ENCODE peak calls at places on chromosomes 16 and 17, in nine cellular contexts. One of them, this sample, is unnamed.

GRCh38 chr17:34584805-34585416 is 5.5 kb downstream of the TMEM132E start:
- DNase-seq in SK-N-SH: peak; percentile 75
- DNase-seq in mammary epithelial cell: peak; percentile 15
- DNase-seq in PC-3: peak; percentile 7
- DNase-seq in DND-41: no peak
- DNase-seq in HCT116: no peak
- DNase-seq in fibroblast of lung: peak; percentile 14
- DNase-seq in neural progenitor cell: peak; percentile 29
- DNase-seq in endodermal cell: no peak
- DNase-seq in this sample: no peak

GRCh38 chr17:78240839-78241238 is 9.4 kb downstream of the TMEM235 start:
- DNase-seq in DND-41: no peak
- DNase-seq in fibroblast of lung: no peak
- DNase-seq in neural progenitor cell: no peak
- DNase-seq in endodermal cell: no peak
- DNase-seq in mammary epithelial cell: no peak
- DNase-seq in HCT116: no peak
- DNase-seq in SK-N-SH: no peak
- DNase-seq in PC-3: no peak
- DNase-seq in this sample: no peak

GRCh38 chr16:66911112-66911511 is 7.6 kb downstream of the CDH16 start:
- DNase-seq in HCT116: no peak
- DNase-seq in SK-N-SH: no peak
- DNase-seq in DND-41: no peak
- DNase-seq in fibroblast of lung: no peak
- DNase-seq in neural progenitor cell: no peak
- DNase-seq in PC-3: peak; percentile 37
- DNase-seq in mammary epithelial cell: peak; percentile 75
- DNase-seq in endodermal cell: no peak
- DNase-seq in this sample: no peak

GRCh38 chr16:53309457-53309856 is 124.8 kb upstream of the RBL2 start:
- DNase-seq in endodermal cell: no peak
- DNase-seq in DND-41: no peak
- DNase-seq in SK-N-SH: no peak
- DNase-seq in mammary epithelial cell: no peak
- DNase-seq in neural progenitor cell: no peak
- DNase-seq in HCT116: no peak
- DNase-seq in PC-3: no peak
- DNase-seq in fibroblast of lung: no peak
- DNase-seq in this sample: no peak

GRCh38 chr17:1577186-1577585 is 14.6 kb upstream of the PITPNA start:
- DNase-seq in PC-3: peak; percentile 77
- DNase-seq in neural progenitor cell: no peak
- DNase-seq in DND-41: no peak
- DNase-seq in SK-N-SH: no peak
- DNase-seq in HCT116: no peak
- DNase-seq in endodermal cell: peak; percentile 84
- DNase-seq in fibroblast of lung: peak; percentile 92
- DNase-seq in mammary epithelial cell: peak; percentile 92
- DNase-seq in this sample: peak; percentile 70

GRCh38 chr17:76444518-76445311 is 8.2 kb downstream of the UBE2O start:
- DNase-seq in mammary epithelial cell: peak; percentile 27
- DNase-seq in HCT116: no peak
- DNase-seq in SK-N-SH: no peak
- DNase-seq in neural progenitor cell: no peak
- DNase-seq in DND-41: no peak
- DNase-seq in fibroblast of lung: peak; percentile 50
- DNase-seq in endodermal cell: peak; percentile 75
- DNase-seq in PC-3: peak; percentile 27
- DNase-seq in this sample: no peak

GRCh38 chr16:75764154-75764768 is 38.0 kb upstream of the CPHXL start:
- DNase-seq in HCT116: peak; percentile 60
- DNase-seq in DND-41: peak; percentile 64
- DNase-seq in endodermal cell: peak; percentile 78
- DNase-seq in fibroblast of lung: peak; percentile 60
- DNase-seq in SK-N-SH: peak; percentile 74
- DNase-seq in neural progenitor cell: peak; percentile 79
- DNase-seq in PC-3: peak; percentile 64
- DNase-seq in mammary epithelial cell: peak; percentile 53
- DNase-seq in this sample: peak; percentile 60

GRCh38 chr16:2489581-2489980 is 14.7 kb downstream of the TBC1D24 start:
- DNase-seq in endodermal cell: no peak
- DNase-seq in fibroblast of lung: no peak
- DNase-seq in PC-3: no peak
- DNase-seq in HCT116: no peak
- DNase-seq in mammary epithelial cell: no peak
- DNase-seq in SK-N-SH: no peak
- DNase-seq in neural progenitor cell: no peak
- DNase-seq in DND-41: no peak
- DNase-seq in this sample: no peak

GRCh38 chr17:21288581-21289017 is 4.1 kb downstream of the MAP2K3 start:
- DNase-seq in fibroblast of lung: no peak
- DNase-seq in DND-41: peak; percentile 34
- DNase-seq in neural progenitor cell: no peak
- DNase-seq in mammary epithelial cell: no peak
- DNase-seq in SK-N-SH: no peak
- DNase-seq in HCT116: no peak
- DNase-seq in endodermal cell: no peak
- DNase-seq in PC-3: peak; percentile 31
- DNase-seq in this sample: no peak

GRCh38 chr16:19751478-19751877 is 33.4 kb downstream of the IQCK start:
- DNase-seq in HCT116: no peak
- DNase-seq in endodermal cell: no peak
- DNase-seq in DND-41: no peak
- DNase-seq in mammary epithelial cell: no peak
- DNase-seq in PC-3: no peak
- DNase-seq in SK-N-SH: no peak
- DNase-seq in fibroblast of lung: no peak
- DNase-seq in neural progenitor cell: no peak
- DNase-seq in this sample: no peak

GRCh38 chr17:41060052-41060604 is at the start of gene KRTAP2-3:
- DNase-seq in mammary epithelial cell: peak; percentile 97
- DNase-seq in neural progenitor cell: no peak
- DNase-seq in endodermal cell: no peak
- DNase-seq in SK-N-SH: no peak
- DNase-seq in HCT116: peak; percentile 86
- DNase-seq in PC-3: peak; percentile 86
- DNase-seq in DND-41: no peak
- DNase-seq in fibroblast of lung: peak; percentile 99
- DNase-seq in this sample: no peak

GRCh38 chr17:47698749-47699535 is 5.0 kb downstream of the TBKBP1 start:
- DNase-seq in fibroblast of lung: no peak
- DNase-seq in HCT116: no peak
- DNase-seq in mammary epithelial cell: peak; percentile 33
- DNase-seq in endodermal cell: peak; percentile 97
- DNase-seq in PC-3: peak; percentile 75
- DNase-seq in SK-N-SH: peak; percentile 98
- DNase-seq in neural progenitor cell: peak; percentile 75
- DNase-seq in DND-41: peak; percentile 75
- DNase-seq in this sample: peak; percentile 69

GRCh38 chr17:66326476-66327047 is 24.1 kb downstream of the PRKCA start:
- DNase-seq in fibroblast of lung: no peak
- DNase-seq in endodermal cell: no peak
- DNase-seq in neural progenitor cell: no peak
- DNase-seq in DND-41: no peak
- DNase-seq in PC-3: no peak
- DNase-seq in HCT116: no peak
- DNase-seq in mammary epithelial cell: no peak
- DNase-seq in SK-N-SH: peak; percentile 87
- DNase-seq in this sample: no peak

GRCh38 chr17:83032781-83033180 is 46.6 kb upstream of the METRNL start:
- DNase-seq in SK-N-SH: peak; percentile 27
- DNase-seq in endodermal cell: peak; percentile 25
- DNase-seq in mammary epithelial cell: no peak
- DNase-seq in DND-41: no peak
- DNase-seq in neural progenitor cell: no peak
- DNase-seq in HCT116: no peak
- DNase-seq in fibroblast of lung: no peak
- DNase-seq in PC-3: no peak
- DNase-seq in this sample: no peak

DNA sequence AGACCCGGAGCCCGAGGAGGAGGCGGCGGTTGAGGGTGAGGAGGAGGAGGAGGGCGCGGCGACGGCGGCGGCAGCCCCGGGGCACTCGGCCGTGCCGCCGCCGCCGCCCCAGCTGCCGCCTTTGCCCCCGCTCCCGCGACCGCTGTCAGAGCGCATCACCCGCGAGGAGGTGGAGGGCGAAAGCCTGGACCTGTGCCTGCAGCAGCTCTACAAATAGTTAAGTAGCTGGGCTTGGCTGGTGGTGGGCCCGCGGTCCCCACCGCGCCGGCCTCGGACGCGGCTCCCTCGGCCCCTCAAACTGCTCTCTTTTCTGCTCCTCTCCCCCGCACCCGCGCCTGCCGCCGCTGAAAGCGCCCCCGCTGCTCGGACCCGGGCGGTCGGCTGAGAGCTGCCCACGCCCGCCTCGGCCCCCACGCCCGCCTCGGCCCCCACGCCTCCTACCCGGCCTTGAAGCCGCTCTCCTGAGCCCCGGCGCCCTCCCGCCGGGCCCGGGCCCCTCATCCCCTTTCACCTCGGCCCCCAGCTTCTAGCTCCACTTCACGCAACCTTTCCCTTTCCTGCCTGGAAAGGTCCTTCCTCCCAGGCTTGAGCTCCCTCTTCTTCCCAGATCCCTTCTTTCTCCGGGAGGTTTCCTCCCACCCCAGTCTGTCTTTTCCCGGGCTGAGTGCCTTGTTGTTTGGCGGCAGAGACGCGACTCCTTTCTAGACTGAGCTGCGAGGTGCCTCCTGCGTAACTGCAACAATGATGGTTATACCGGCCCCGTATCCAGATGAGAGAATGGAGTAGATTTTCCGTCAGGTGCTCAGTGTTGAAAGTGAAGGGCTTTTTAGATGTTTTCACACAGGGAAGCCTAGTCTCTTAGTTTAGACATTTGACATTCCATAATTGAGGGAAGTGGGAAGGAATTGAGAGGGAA is 850 bp downstream of the PPM1E start:
- DNase-seq in neural progenitor cell: peak; percentile 61
- DNase-seq in DND-41: no peak
- DNase-seq in SK-N-SH: peak; percentile 83
- DNase-seq in endodermal cell: peak; percentile 76
- DNase-seq in mammary epithelial cell: no peak
- DNase-seq in HCT116: no peak
- DNase-seq in PC-3: no peak
- DNase-seq in fibroblast of lung: peak; percentile 8
- DNase-seq in this sample: no peak
- H3K9ac ChIP-seq in neural progenitor cell: peak overlapping the region; percentile 43
- H3K9ac ChIP-seq in DND-41: no peak overlapping the region
- H3K9ac ChIP-seq in SK-N-SH: no peak overlapping the region
- H3K9ac ChIP-seq in endodermal cell: no peak overlapping the region
- H3K9ac ChIP-seq in mammary epithelial cell: no peak overlapping the region
- H3K9ac ChIP-seq in HCT116: no peak overlapping the region
- H3K9ac ChIP-seq in PC-3: no peak overlapping the region
- H3K9ac ChIP-seq in fibroblast of lung: peak overlapping the region; percentile 7
- H3K9ac ChIP-seq in this sample: peak overlapping the region; percentile 41

DNA sequence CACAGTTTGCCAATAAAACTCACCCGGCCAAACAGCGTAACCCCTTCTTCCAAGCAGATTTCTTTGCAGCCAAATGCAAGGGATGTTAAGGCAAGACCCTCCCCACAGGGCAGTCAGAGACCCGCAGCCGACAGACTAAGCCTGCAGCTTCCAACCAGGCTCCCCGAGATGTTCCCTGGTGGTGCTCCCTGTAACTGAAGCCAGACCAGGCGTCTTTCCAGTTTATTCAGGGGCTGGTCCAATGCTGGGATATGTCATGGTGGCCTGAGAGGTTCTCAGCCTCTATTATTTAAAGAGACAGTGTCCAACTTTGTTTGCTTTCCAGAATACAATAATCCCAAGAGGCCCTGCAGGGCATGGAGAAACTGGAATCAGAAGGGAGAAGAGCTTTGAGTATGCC is at the start of gene PMP22:
- DNase-seq in DND-41: no peak
- DNase-seq in SK-N-SH: no peak
- DNase-seq in endodermal cell: peak; percentile 58
- DNase-seq in fibroblast of lung: no peak
- DNase-seq in PC-3: peak; percentile 14
- DNase-seq in HCT116: no peak
- DNase-seq in mammary epithelial cell: no peak
- DNase-seq in neural progenitor cell: no peak
- DNase-seq in this sample: peak; percentile 50
- H3K4me3 ChIP-seq in DND-41: no peak within 1 kb of the TSS
- H3K4me3 ChIP-seq in SK-N-SH: no peak within 1 kb of the TSS
- H3K4me3 ChIP-seq in endodermal cell: no peak within 1 kb of the TSS
- H3K4me3 ChIP-seq in fibroblast of lung: peak within 1 kb of the TSS; percentile 51
- H3K4me3 ChIP-seq in PC-3: peak within 1 kb of the TSS; percentile 90
- H3K4me3 ChIP-seq in HCT116: no peak within 1 kb of the TSS
- H3K4me3 ChIP-seq in mammary epithelial cell: no peak within 1 kb of the TSS
- H3K4me3 ChIP-seq in neural progenitor cell: no peak within 1 kb of the TSS
- H3K4me3 ChIP-seq in this sample: peak within 1 kb of the TSS; percentile 12

GRCh38 chr16:71448274-71448866 is 6.5 kb upstream of the TLE7 start:
- DNase-seq in HCT116: no peak
- DNase-seq in DND-41: no peak
- DNase-seq in mammary epithelial cell: no peak
- DNase-seq in endodermal cell: no peak
- DNase-seq in PC-3: no peak
- DNase-seq in SK-N-SH: no peak
- DNase-seq in neural progenitor cell: no peak
- DNase-seq in fibroblast of lung: no peak
- DNase-seq in this sample: no peak
- H3K9me3 ChIP-seq in HCT116: peaks cover 22% of the 10 kb centered on the region
- H3K9me3 ChIP-seq in DND-41: peaks cover 31% of the 10 kb centered on the region
- H3K9me3 ChIP-seq in mammary epithelial cell: peaks cover 49% of the 10 kb centered on the region
- H3K9me3 ChIP-seq in endodermal cell: peaks cover 74% of the 10 kb centered on the region
- H3K9me3 ChIP-seq in PC-3: peaks cover 34% of the 10 kb centered on the region
- H3K9me3 ChIP-seq in SK-N-SH: peaks cover 42% of the 10 kb centered on the region
- H3K9me3 ChIP-seq in neural progenitor cell: peaks cover 37% of the 10 kb centered on the region
- H3K9me3 ChIP-seq in fibroblast of lung: peaks cover 14% of the 10 kb centered on the region
- H3K9me3 ChIP-seq in this sample: peaks cover 22% of the 10 kb centered on the region

GRCh38 chr16:1152651-1153259 is at the start of gene CACNA1H:
- DNase-seq in HCT116: no peak
- DNase-seq in endodermal cell: peak; percentile 82
- DNase-seq in PC-3: no peak
- DNase-seq in mammary epithelial cell: no peak
- DNase-seq in SK-N-SH: peak; percentile 86
- DNase-seq in neural progenitor cell: peak; percentile 86
- DNase-seq in DND-41: no peak
- DNase-seq in fibroblast of lung: peak; percentile 11
- DNase-seq in this sample: no peak

GRCh38 chr16:1152123-1152638 is 725 bp upstream of the CACNA1H start:
- DNase-seq in DND-41: no peak
- DNase-seq in PC-3: no peak
- DNase-seq in mammary epithelial cell: no peak
- DNase-seq in SK-N-SH: no peak
- DNase-seq in neural progenitor cell: peak; percentile 78
- DNase-seq in endodermal cell: peak; percentile 80
- DNase-seq in HCT116: no peak
- DNase-seq in fibroblast of lung: no peak
- DNase-seq in this sample: no peak

GRCh38 chr16:1154887-1155331 is 2.0 kb downstream of the CACNA1H start:
- DNase-seq in neural progenitor cell: no peak
- DNase-seq in mammary epithelial cell: no peak
- DNase-seq in PC-3: peak; percentile 55
- DNase-seq in fibroblast of lung: peak; percentile 32
- DNase-seq in SK-N-SH: no peak
- DNase-seq in HCT116: no peak
- DNase-seq in DND-41: no peak
- DNase-seq in endodermal cell: no peak
- DNase-seq in this sample: no peak

GRCh38 chr16:1154291-1154886 is 1.5 kb downstream of the CACNA1H start:
- DNase-seq in neural progenitor cell: peak; percentile 56
- DNase-seq in SK-N-SH: no peak
- DNase-seq in DND-41: no peak
- DNase-seq in PC-3: no peak
- DNase-seq in endodermal cell: no peak
- DNase-seq in mammary epithelial cell: no peak
- DNase-seq in fibroblast of lung: peak; percentile 32
- DNase-seq in HCT116: no peak
- DNase-seq in this sample: no peak

GRCh38 chr16:1153480-1154160 is 714 bp downstream of the CACNA1H start:
- DNase-seq in HCT116: no peak
- DNase-seq in endodermal cell: peak; percentile 71
- DNase-seq in fibroblast of lung: peak; percentile 13
- DNase-seq in SK-N-SH: no peak
- DNase-seq in neural progenitor cell: peak; percentile 52
- DNase-seq in DND-41: no peak
- DNase-seq in mammary epithelial cell: no peak
- DNase-seq in PC-3: no peak
- DNase-seq in this sample: no peak
- H3K9ac ChIP-seq in HCT116: no peak overlapping the region
- H3K9ac ChIP-seq in endodermal cell: peak overlapping the region; percentile 25
- H3K9ac ChIP-seq in fibroblast of lung: no peak overlapping the region
- H3K9ac ChIP-seq in SK-N-SH: no peak overlapping the region
- H3K9ac ChIP-seq in neural progenitor cell: no peak overlapping the region
- H3K9ac ChIP-seq in DND-41: no peak overlapping the region
- H3K9ac ChIP-seq in mammary epithelial cell: no peak overlapping the region
- H3K9ac ChIP-seq in PC-3: no peak overlapping the region
- H3K9ac ChIP-seq in this sample: peak overlapping the region; percentile 24

This sample was measured in colonic mucosa.